ENCODE peak calls at places on chromosomes 12 and 14, in nine cellular contexts. F is NCI-H460, N is midbrain, H is right atrium auricular region, Q is hypothalamus, J is astrocyte of the spinal cord, M is ACHN, G is HEK293T, E is amniotic stem cell. C is an unnamed sample.

GRCh38 chr12:119334459-119335170 is at the start of gene CCDC60:
- DNase-seq in E (no peak), H (no peak), J (no peak), F (no peak), N (no peak), Q (no peak), M (no peak), G (peak; percentile 30), C (no peak)

GRCh38 chr12:67388331-67389163 is 119.4 kb downstream of the CAND1 start:
- DNase-seq in F (no peak), M (no peak), G (peak; percentile 46), H (no peak), N (no peak), J (no peak), E (no peak), Q (no peak), C (no peak)

GRCh38 chr14:22886500-22887259 is 3.7 kb downstream of the REM2 start:
- DNase-seq in G (peak; percentile 75), J (peak; percentile 67), M (peak; percentile 71), N (peak; percentile 36), H (peak; percentile 62), E (no peak), Q (no peak), F (no peak), C (no peak)

GRCh38 chr12:83793616-83794015 is 1106.9 kb downstream of the TMTC2 start:
- DNase-seq in N (no peak), H (no peak), M (no peak), G (no peak), F (no peak), J (no peak), Q (no peak), E (no peak), C (no peak)

GRCh38 chr12:94601972-94602517 is 48.3 kb downstream of the TMCC3 start:
- DNase-seq in E (no peak), N (no peak), M (no peak), H (no peak), J (no peak), Q (no peak), F (no peak), G (no peak), C (no peak)

GRCh38 chr12:125310461-125310860 is 245.2 kb downstream of the AACS start:
- DNase-seq in Q (no peak), H (no peak), N (no peak), J (no peak), G (no peak), E (no peak), F (no peak), M (no peak), C (no peak)

GRCh38 chr12:88691811-88692210 is 111.5 kb upstream of the KITLG start:
- DNase-seq in Q (no peak), E (no peak), H (no peak), J (no peak), F (no peak), G (no peak), N (no peak), M (no peak), C (no peak)

GRCh38 chr12:17372508-17372907 is 717.5 kb downstream of the RERGL start:
- DNase-seq in H (no peak), J (no peak), G (no peak), E (no peak), N (no peak), F (no peak), M (no peak), Q (no peak), C (no peak)

GRCh38 chr14:78022059-78022458 is 148.1 kb upstream of the NRXN3 start:
- DNase-seq in N (peak; percentile 22), J (peak; percentile 47), E (no peak), M (peak; percentile 68), Q (no peak), H (no peak), F (peak; percentile 48), G (peak; percentile 67), C (peak; percentile 5)